ENCODE peak calls at places on chromosomes 6 and 20, in nine cellular contexts. K is left ventricle myocardium inferior; E is central memory CD4-positive, alpha-beta T cell; F is sciatic nerve; Z is caudate nucleus; N is activated CD8-positive, alpha-beta memory T cell treated with anti-CD3 and anti-CD28 coated beads for 4 hours; G is A172; X is T47D; S is GM23248. Q is an unnamed sample.

GRCh38 chr6:87115402-87116135 is 20.7 kb upstream of the CGA start:
- DNase-seq in K (no peak), E (no peak), F (no peak), Z (no peak), N (no peak), G (no peak), X (no peak), S (no peak), Q (no peak)

GRCh38 chr6:75101896-75102680 is 103.8 kb downstream of the COL12A1 start:
- DNase-seq in K (no peak), E (no peak), F (no peak), Z (no peak), N (no peak), G (peak), X (no peak), S (peak), Q (peak)

GRCh38 chr6:141809901-141810300 is 322.8 kb upstream of the GJE1 start:
- DNase-seq in K (no peak), E (no peak), F (no peak), Z (no peak), N (no peak), G (no peak), X (no peak), S (peak), Q (no peak)

GRCh38 chr6:56637640-56638039 is 5.0 kb downstream of the DST start:
- DNase-seq in K (no peak), E (no peak), F (no peak), Z (no peak), N (no peak), G (peak), X (peak), S (peak), Q (no peak)

GRCh38 chr6:133804263-133804662 is 84.7 kb upstream of the TCF21 start:
- DNase-seq in K (no peak), E (no peak), F (no peak), Z (no peak), N (no peak), G (no peak), X (no peak), S (peak), Q (no peak)

GRCh38 chr20:49677777-49678758 is 35.6 kb downstream of the B4GALT5 start:
- DNase-seq in K (no peak), E (no peak), F (no peak), Z (no peak), N (no peak), G (no peak), X (peak), S (no peak), Q (no peak)

GRCh38 chr6:25681848-25682247 is 29.8 kb downstream of the SCGN start:
- DNase-seq in K (no peak), E (no peak), F (no peak), Z (no peak), N (no peak), G (no peak), X (no peak), S (no peak), Q (no peak)

GRCh38 chr6:50958148-50958547 is 139.5 kb downstream of the TFAP2B start:
- DNase-seq in K (no peak), E (no peak), F (no peak), Z (no peak), N (no peak), G (no peak), X (no peak), S (no peak), Q (no peak)

GRCh38 chr6:138719011-138719635 is 54.4 kb upstream of the CCDC28A start:
- DNase-seq in K (no peak), E (no peak), F (no peak), Z (no peak), N (no peak), G (no peak), X (no peak), S (no peak), Q (no peak)

GRCh38 chr6:37689356-37689755 is 8.3 kb downstream of the MDGA1 start:
- DNase-seq in K (no peak), E (no peak), F (no peak), Z (no peak), N (no peak), G (no peak), X (no peak), S (peak), Q (no peak)

GRCh38 chr20:17545127-17545526 is 13.9 kb upstream of the BFSP1 start:
- DNase-seq in K (no peak), E (no peak), F (no peak), Z (no peak), N (no peak), G (no peak), X (peak), S (no peak), Q (no peak)

GRCh38 chr6:113406051-113406695 is 451.0 kb upstream of the MARCKS start:
- DNase-seq in K (no peak), E (no peak), F (no peak), Z (no peak), N (no peak), G (no peak), X (no peak), S (peak), Q (no peak)

GRCh38 chr6:126153661-126154060 is 167.3 kb downstream of the TRMT11 start:
- DNase-seq in K (no peak), E (no peak), F (no peak), Z (no peak), N (no peak), G (no peak), X (no peak), S (peak), Q (no peak)

GRCh38 chr6:122833229-122833556 is 44.1 kb downstream of the SMPDL3A start:
- DNase-seq in K (no peak), E (no peak), F (no peak), Z (peak), N (no peak), G (no peak), X (no peak), S (no peak), Q (no peak)

GRCh38 chr6:50990750-50991446 is 172.2 kb downstream of the TFAP2B start:
- DNase-seq in K (no peak), E (no peak), F (no peak), Z (no peak), N (no peak), G (peak), X (peak), S (no peak), Q (no peak)

GRCh38 chr6:80543598-80544181 is 437.2 kb downstream of the BCKDHB start:
- DNase-seq in K (no peak), E (no peak), F (no peak), Z (no peak), N (no peak), G (peak), X (no peak), S (peak), Q (no peak)

GRCh38 chr6:3542032-3542640 is 85.3 kb upstream of the SLC22A23 start:
- DNase-seq in K (no peak), E (no peak), F (no peak), Z (no peak), N (no peak), G (no peak), X (peak), S (no peak), Q (no peak)

GRCh38 chr6:134902907-134903306 is 47.0 kb downstream of the ALDH8A1 start:
- DNase-seq in K (no peak), E (no peak), F (no peak), Z (no peak), N (no peak), G (no peak), X (no peak), S (no peak), Q (no peak)

GRCh38 chr6:123022980-123023379 is 26.9 kb downstream of the CLVS2 start:
- DNase-seq in K (no peak), E (no peak), F (no peak), Z (no peak), N (no peak), G (peak), X (peak), S (no peak), Q (no peak)

GRCh38 chr20:50510706-50511401 is 671 bp downstream of the PTPN1 start:
- DNase-seq in K (peak), E (no peak), F (peak), Z (no peak), N (no peak), G (no peak), X (no peak), S (peak), Q (no peak)

GRCh38 chr6:87029711-87030314 is 65.1 kb downstream of the CGA start:
- DNase-seq in K (no peak), E (no peak), F (no peak), Z (no peak), N (no peak), G (peak), X (peak), S (peak), Q (peak)

GRCh38 chr6:112007805-112008204 is 46.1 kb upstream of the CCN6 start:
- DNase-seq in K (no peak), E (no peak), F (peak), Z (no peak), N (no peak), G (no peak), X (no peak), S (peak), Q (no peak)

GRCh38 chr20:53643031-53643832 is 49.6 kb upstream of the ZNF217 start:
- DNase-seq in K (no peak), E (peak), F (no peak), Z (no peak), N (peak), G (peak), X (peak), S (peak), Q (peak)

GRCh38 chr6:106534564-106534982 is 94.7 kb downstream of the RTN4IP1 start:
- DNase-seq in K (no peak), E (peak), F (no peak), Z (no peak), N (no peak), G (no peak), X (no peak), S (peak), Q (no peak)

GRCh38 chr6:35532141-35532540 is 19.4 kb upstream of the TULP1 start:
- DNase-seq in K (no peak), E (no peak), F (no peak), Z (no peak), N (no peak), G (no peak), X (no peak), S (no peak), Q (no peak)

GRCh38 chr6:159169557-159170332 is 545 bp downstream of the FNDC1 start:
- DNase-seq in K (peak), E (no peak), F (peak), Z (no peak), N (no peak), G (no peak), X (no peak), S (peak), Q (no peak)

GRCh38 chr20:48760403-48760889 is 67.4 kb downstream of the PREX1 start:
- DNase-seq in K (no peak), E (peak), F (no peak), Z (no peak), N (peak), G (peak), X (peak), S (peak), Q (peak)

GRCh38 chr20:18628330-18628941 is 40.6 kb downstream of the DTD1 start:
- DNase-seq in K (no peak), E (no peak), F (no peak), Z (no peak), N (no peak), G (peak), X (peak), S (peak), Q (no peak)

GRCh38 chr6:13908955-13909381 is 15.8 kb upstream of the RNF182 start:
- DNase-seq in K (no peak), E (peak), F (no peak), Z (no peak), N (no peak), G (peak), X (peak), S (peak), Q (peak)

GRCh38 chr20:32040142-32040953 is 11.7 kb upstream of the HCK start:
- DNase-seq in K (peak), E (no peak), F (no peak), Z (no peak), N (no peak), G (no peak), X (peak), S (no peak), Q (no peak)

GRCh38 chr6:45983041-45983440 is 32.6 kb downstream of the CLIC5 start:
- DNase-seq in K (no peak), E (no peak), F (no peak), Z (no peak), N (no peak), G (no peak), X (no peak), S (no peak), Q (no peak)

GRCh38 chr6:158485411-158485810 is 74.5 kb upstream of the TMEM181 start:
- DNase-seq in K (no peak), E (no peak), F (no peak), Z (no peak), N (no peak), G (no peak), X (no peak), S (peak), Q (no peak)

GRCh38 chr6:135066397-135066796 is 11.8 kb upstream of the HBS1L start:
- DNase-seq in K (no peak), E (no peak), F (no peak), Z (no peak), N (no peak), G (no peak), X (no peak), S (no peak), Q (no peak)

GRCh38 chr6:31659649-31660223 is 842 bp downstream of the C6orf47 start:
- DNase-seq in K (no peak), E (peak), F (no peak), Z (no peak), N (no peak), G (no peak), X (peak), S (peak), Q (no peak)